ENCODE peak calls at places on chromosomes 16 and 17, in six cellular contexts. D, M, R, I, W and Q are unnamed samples.

GRCh38 chr16:12539185-12539929 is 264.3 kb downstream of the CPPED1 start:
- DNase-seq in M (no peak), R (peak), D (no peak), I (no peak), W (no peak), Q (peak)

GRCh38 chr16:52470601-52471000 is 76.3 kb downstream of the TOX3 start:
- DNase-seq in D (no peak), R (no peak), M (no peak), W (no peak), I (peak), Q (no peak)

GRCh38 chr17:19260958-19261357 is 23.8 kb downstream of the EPN2 start:
- DNase-seq in I (no peak), M (no peak), R (no peak), D (no peak), W (no peak), Q (no peak)

GRCh38 chr17:5821057-5821456 is 236.7 kb upstream of the NLRP1 start:
- DNase-seq in W (no peak), M (no peak), R (no peak), I (no peak), D (no peak), Q (no peak)

GRCh38 chr17:41647940-41648410 is 23.6 kb upstream of the KRT17 start:
- DNase-seq in M (peak), I (peak), W (peak), D (peak), R (peak), Q (peak)

GRCh38 chr17:63295288-63295687 is 150.8 kb downstream of the CYB561 start:
- DNase-seq in R (no peak), W (no peak), D (no peak), M (no peak), I (no peak), Q (no peak)

GRCh38 chr16:28589930-28590329 is 6.9 kb downstream of the SULT1A2 start:
- DNase-seq in W (no peak), R (no peak), M (no peak), I (no peak), D (no peak), Q (no peak)

GRCh38 chr17:37446027-37446426 is 39.3 kb downstream of the TADA2A start:
- DNase-seq in M (no peak), I (peak), R (no peak), D (no peak), W (peak), Q (peak)

GRCh38 chr16:4067262-4068001 is 48.8 kb downstream of the ADCY9 start:
- DNase-seq in W (no peak), M (no peak), R (peak), D (no peak), I (no peak), Q (no peak)

GRCh38 chr17:7626307-7626706 is 1.3 kb downstream of the SAT2 start:
- DNase-seq in I (no peak), W (no peak), M (no peak), R (no peak), D (no peak), Q (no peak)

GRCh38 chr16:89368604-89369249 is 121.6 kb downstream of the ANKRD11 start:
- DNase-seq in R (no peak), W (no peak), I (no peak), M (no peak), D (no peak), Q (no peak)

GRCh38 chr16:49491736-49492089 is 118.1 kb downstream of the C16orf78 start:
- DNase-seq in M (no peak), I (no peak), D (no peak), R (no peak), W (peak), Q (no peak)

GRCh38 chr17:81961087-81961514 is at the start of gene NOTUM:
- DNase-seq in D (peak), R (no peak), I (no peak), W (peak), M (no peak), Q (no peak)

GRCh38 chr17:79955167-79955549 is 80.5 kb downstream of the TBC1D16 start:
- DNase-seq in D (no peak), M (no peak), W (peak), I (no peak), R (no peak), Q (no peak)

GRCh38 chr16:49924078-49924477 is 68.2 kb upstream of the ZNF423 start:
- DNase-seq in D (peak), W (peak), M (no peak), R (no peak), I (no peak), Q (no peak)

GRCh38 chr16:85612191-85612800 is 826 bp upstream of the GSE1 start:
- DNase-seq in M (no peak), R (peak), D (peak), W (peak), I (peak), Q (peak)

GRCh38 chr17:79458356-79458755 is 152.5 kb downstream of the RBFOX3 start:
- DNase-seq in I (no peak), M (no peak), R (no peak), D (no peak), W (no peak), Q (no peak)

GRCh38 chr17:60901222-60901621 is 223.6 kb downstream of the BCAS3 start:
- DNase-seq in D (no peak), I (no peak), M (no peak), R (no peak), W (no peak), Q (no peak)

GRCh38 chr16:46812781-46813555 is 18.0 kb downstream of the C16orf87 start:
- DNase-seq in M (no peak), I (no peak), D (no peak), W (no peak), R (no peak), Q (no peak)

GRCh38 chr16:68369168-68369567 is 58.3 kb downstream of the PRMT7 start:
- DNase-seq in M (no peak), I (no peak), D (no peak), R (no peak), W (no peak), Q (peak)

GRCh38 chr16:48559462-48560211 is 50.3 kb downstream of the N4BP1 start:
- DNase-seq in M (no peak), W (no peak), I (no peak), R (no peak), D (no peak), Q (no peak)

GRCh38 chr16:80974649-80975376 is 31.9 kb downstream of the CMC2 start:
- DNase-seq in D (peak), I (no peak), W (peak), R (no peak), M (no peak), Q (no peak)

GRCh38 chr17:8393470-8394231 is 4.0 kb downstream of the RNF222 start:
- DNase-seq in M (no peak), I (no peak), D (peak), W (no peak), R (no peak), Q (no peak)

GRCh38 chr17:49333806-49334205 is 28.2 kb downstream of the ZNF652 start:
- DNase-seq in D (no peak), M (no peak), R (peak), W (no peak), I (no peak), Q (no peak)

GRCh38 chr16:57128787-57129389 is 36.5 kb downstream of the CPNE2 start:
- DNase-seq in W (no peak), M (peak), R (no peak), D (no peak), I (no peak), Q (no peak)

GRCh38 chr17:65050438-65050837 is 6.1 kb downstream of the GNA13 start:
- DNase-seq in W (no peak), D (peak), I (no peak), R (no peak), M (no peak), Q (no peak)

GRCh38 chr17:6286239-6286638 is 148.7 kb downstream of the AIPL1 start:
- DNase-seq in W (no peak), R (no peak), M (no peak), D (no peak), I (no peak), Q (no peak)

GRCh38 chr17:83185023-83186002 is 105.9 kb downstream of the METRNL start:
- DNase-seq in W (peak), R (no peak), I (no peak), D (no peak), M (no peak), Q (no peak)

GRCh38 chr17:44610871-44611270 is 45.4 kb upstream of the MEIOC start:
- DNase-seq in R (peak), W (no peak), M (no peak), D (no peak), I (no peak), Q (no peak)

GRCh38 chr17:46949291-46950174 is 26.6 kb downstream of the GOSR2 start:
- DNase-seq in M (no peak), I (no peak), D (no peak), W (peak), R (no peak), Q (no peak)

GRCh38 chr17:50621562-50621961 is 13.1 kb upstream of the ABCC3 start:
- DNase-seq in R (no peak), W (no peak), M (no peak), D (no peak), I (peak), Q (no peak)

GRCh38 chr17:49108318-49108717 is 24.3 kb upstream of the B4GALNT2 start:
- DNase-seq in I (no peak), M (no peak), D (no peak), R (peak), W (no peak), Q (no peak)